ENCODE peak calls at places on chromosomes 5 and 9, in ten cellular contexts. B, U, N, J, R, G, E, H, D and Q are unnamed samples.

GRCh38 chr5:140549237-140550144 is 2.0 kb downstream of the EIF4EBP3 start:
- DNase-seq in E (no peak), H (no peak), N (no peak), D (no peak), R (peak; percentile 74), G (no peak), U (peak; percentile 66), B (no peak), J (peak; percentile 94), Q (no peak)

GRCh38 chr9:88387035-88387732 is 1.1 kb upstream of the SPIN1 start:
- DNase-seq in J (peak; percentile 69), B (no peak), N (no peak), D (peak; percentile 27), E (peak; percentile 28), G (peak; percentile 70), R (peak; percentile 83), U (peak; percentile 39), H (no peak), Q (peak; percentile 50)

GRCh38 chr5:1059884-1060263 is 51.3 kb downstream of the NKD2 start:
- DNase-seq in E (no peak), G (no peak), B (no peak), H (no peak), J (no peak), U (no peak), R (no peak), N (no peak), D (no peak), Q (no peak)

GRCh38 chr9:122835313-122835731 is 6.9 kb upstream of the PDCL start:
- DNase-seq in D (no peak), J (no peak), H (no peak), N (no peak), B (no peak), G (no peak), E (no peak), U (no peak), R (no peak), Q (peak; percentile 5)

GRCh38 chr9:129609486-129610192 is 11.3 kb downstream of the C9orf50 start:
- DNase-seq in J (no peak), H (no peak), B (no peak), N (no peak), U (peak; percentile 65), R (peak; percentile 84), E (peak; percentile 56), G (peak; percentile 68), D (peak; percentile 29), Q (no peak)

GRCh38 chr9:136028760-136029470 is 66.2 kb downstream of the NACC2 start:
- DNase-seq in U (no peak), G (peak; percentile 35), H (no peak), J (no peak), D (no peak), N (no peak), E (no peak), B (no peak), R (no peak), Q (no peak)

GRCh38 chr5:125798311-125798710 is 624.9 kb upstream of the GRAMD2B start:
- DNase-seq in E (no peak), R (no peak), H (peak; percentile 30), G (no peak), B (no peak), N (no peak), U (no peak), J (no peak), D (no peak), Q (no peak)

GRCh38 chr9:72554221-72554641 is 32.8 kb downstream of the TMC1 start:
- DNase-seq in R (no peak), E (no peak), G (no peak), J (no peak), U (no peak), H (no peak), D (no peak), B (no peak), N (no peak), Q (no peak)

GRCh38 chr5:663436-664342 is 29.5 kb downstream of the TPPP start:
- DNase-seq in J (peak; percentile 57), D (no peak), R (peak; percentile 76), U (peak; percentile 25), N (no peak), B (no peak), E (no peak), H (no peak), G (peak; percentile 47), Q (no peak)

GRCh38 chr5:54785729-54786548 is 199.5 kb downstream of the ESM1 start:
- DNase-seq in B (no peak), N (no peak), U (peak; percentile 38), J (peak; percentile 70), D (no peak), R (peak; percentile 80), G (peak; percentile 71), E (peak; percentile 4), H (no peak), Q (no peak)

GRCh38 chr5:156778139-156778696 is 71.9 kb upstream of the PPP1R2B start:
- DNase-seq in E (no peak), J (no peak), U (no peak), D (no peak), B (no peak), G (no peak), R (no peak), N (no peak), H (no peak), Q (no peak)

GRCh38 chr5:180594311-180595045 is 3.2 kb upstream of the SCGB3A1 start:
- DNase-seq in D (no peak), R (peak; percentile 22), J (peak; percentile 45), B (no peak), U (no peak), H (no peak), E (no peak), G (no peak), N (no peak), Q (no peak)

GRCh38 chr5:138574744-138575193 is 432 bp downstream of the HSPA9 start:
- DNase-seq in U (peak; percentile 29), N (no peak), E (peak; percentile 18), R (no peak), B (no peak), D (no peak), J (peak; percentile 69), H (no peak), G (no peak), Q (no peak)

GRCh38 chr9:27179245-27179870 is 70.3 kb downstream of the TEK start:
- DNase-seq in G (no peak), J (no peak), N (no peak), D (no peak), E (no peak), R (no peak), H (no peak), B (no peak), U (no peak), Q (no peak)

GRCh38 chr9:96245399-96245798 is 56.6 kb downstream of the HSD17B3 start:
- DNase-seq in U (no peak), D (no peak), H (no peak), B (no peak), E (no peak), N (no peak), R (no peak), G (no peak), J (no peak), Q (no peak)

GRCh38 chr9:98199388-98200033 is 7.1 kb upstream of the CORO2A start:
- DNase-seq in U (no peak), E (no peak), D (no peak), G (no peak), R (no peak), H (no peak), N (no peak), J (no peak), B (no peak), Q (no peak)

GRCh38 chr5:35656721-35657120 is 39.1 kb downstream of the SPEF2 start:
- DNase-seq in N (no peak), J (no peak), G (no peak), H (no peak), E (no peak), R (no peak), U (no peak), B (no peak), D (no peak), Q (no peak)

GRCh38 chr5:89697581-89697980 is 712.0 kb downstream of the CETN3 start:
- DNase-seq in N (no peak), R (no peak), J (no peak), G (no peak), H (no peak), U (no peak), D (no peak), B (no peak), E (no peak), Q (no peak)

GRCh38 chr9:95722141-95722540 is 153.3 kb upstream of the ERCC6L2 start:
- DNase-seq in U (no peak), B (no peak), J (no peak), E (no peak), N (no peak), G (no peak), H (no peak), R (no peak), D (no peak), Q (no peak)

GRCh38 chr9:75910716-75911115 is 20.2 kb downstream of the PCSK5 start:
- DNase-seq in J (no peak), E (no peak), N (no peak), U (no peak), G (no peak), R (no peak), D (no peak), H (no peak), B (no peak), Q (no peak)

GRCh38 chr5:58542709-58543108 is 40.2 kb upstream of the RAB3C start:
- DNase-seq in B (no peak), G (no peak), N (no peak), U (no peak), E (no peak), D (no peak), J (no peak), H (peak; percentile 21), R (no peak), Q (no peak)

GRCh38 chr5:178259623-178260536 is 27.3 kb upstream of the PHYKPL start:
- DNase-seq in H (no peak), R (no peak), G (no peak), E (no peak), N (no peak), U (no peak), B (no peak), D (no peak), J (no peak), Q (no peak)

GRCh38 chr5:178113841-178114324 is 551 bp downstream of the N4BP3 start:
- DNase-seq in U (no peak), B (no peak), E (no peak), R (no peak), D (no peak), J (no peak), N (no peak), G (no peak), H (no peak), Q (no peak)

GRCh38 chr5:40172721-40173120 is 507.0 kb upstream of the PTGER4 start:
- DNase-seq in H (no peak), J (no peak), E (no peak), N (no peak), G (no peak), D (no peak), B (no peak), R (no peak), U (no peak), Q (no peak)